ENCODE peak calls at places on chromosomes 4 and X, in eight cellular contexts. U is PC-3, O is MM.1S, J is fibroblast of lung, W is A549, Q is endothelial cell of umbilical vein, S is IMR-90, R is neuronal stem cell. F is an unnamed sample.

GRCh38 chr4:113646456-113646809 is 115.1 kb downstream of the CAMK2D start:
- DNase-seq in U (peak; percentile 74), O (no peak), J (peak; percentile 44), W (peak; percentile 26), Q (no peak), S (peak; percentile 54), R (peak; percentile 24), F (peak; percentile 26)

GRCh38 chrX:153414838-153415552 is 3.7 kb downstream of the ZFP92 start:
- DNase-seq in U (no peak), O (no peak), J (no peak), W (no peak), Q (no peak), S (no peak), R (no peak), F (no peak)

GRCh38 chrX:143095841-143096240 is 70.1 kb downstream of the SPANXN4 start:
- DNase-seq in U (no peak), O (no peak), J (no peak), W (no peak), Q (no peak), S (no peak), R (no peak), F (no peak)

GRCh38 chr4:98728433-98728832 is 70.0 kb upstream of the TSPAN5 start:
- DNase-seq in U (peak; percentile 85), O (no peak), J (peak; percentile 83), W (no peak), Q (peak; percentile 96), S (peak; percentile 69), R (no peak), F (peak; percentile 78)

GRCh38 chr4:930827-931193 is 1.3 kb downstream of the GAK start:
- DNase-seq in U (peak; percentile 43), O (no peak), J (no peak), W (no peak), Q (no peak), S (no peak), R (no peak), F (no peak)

GRCh38 chrX:38816158-38816557 is 14.9 kb downstream of the MID1IP1 start:
- DNase-seq in U (no peak), O (no peak), J (no peak), W (no peak), Q (no peak), S (no peak), R (no peak), F (no peak)

GRCh38 chr4:2072971-2073807 is 14.1 kb downstream of the NAT8L start:
- DNase-seq in U (no peak), O (no peak), J (no peak), W (no peak), Q (no peak), S (no peak), R (no peak), F (no peak)

GRCh38 chr4:51831133-51831532 is 11.8 kb upstream of the DCUN1D4 start:
- DNase-seq in U (peak; percentile 82), O (peak; percentile 35), J (peak; percentile 27), W (no peak), Q (peak; percentile 60), S (peak; percentile 51), R (peak; percentile 61), F (no peak)

GRCh38 chr4:83212041-83212851 is 72.4 kb downstream of the COQ2 start:
- DNase-seq in U (no peak), O (peak; percentile 99), J (no peak), W (no peak), Q (no peak), S (no peak), R (no peak), F (no peak)

GRCh38 chr4:42490015-42490414 is 92.7 kb downstream of the SHISA3 start:
- DNase-seq in U (no peak), O (no peak), J (no peak), W (no peak), Q (no peak), S (no peak), R (no peak), F (no peak)

GRCh38 chr4:105596676-105597075 is 44.3 kb downstream of the ARHGEF38 start:
- DNase-seq in U (no peak), O (no peak), J (no peak), W (no peak), Q (no peak), S (no peak), R (no peak), F (no peak)

GRCh38 chr4:183968931-183969330 is 63.8 kb downstream of the STOX2 start:
- DNase-seq in U (no peak), O (no peak), J (no peak), W (no peak), Q (no peak), S (no peak), R (no peak), F (no peak)

GRCh38 chrX:34655496-34656258 is 1.4 kb downstream of the TMEM47 start:
- DNase-seq in U (no peak), O (no peak), J (peak; percentile 62), W (no peak), Q (peak; percentile 39), S (no peak), R (no peak), F (peak; percentile 54)

GRCh38 chr4:133565379-133565778 is 416.3 kb downstream of the PCDH10 start:
- DNase-seq in U (peak; percentile 51), O (no peak), J (peak; percentile 83), W (no peak), Q (peak; percentile 91), S (peak; percentile 7), R (no peak), F (peak; percentile 81)

GRCh38 chrX:48468247-48468671 is 1.8 kb downstream of the SLC38A5 start:
- DNase-seq in U (no peak), O (peak; percentile 53), J (no peak), W (no peak), Q (no peak), S (no peak), R (no peak), F (no peak)

GRCh38 chrX:8783100-8784098 is 17.8 kb downstream of the FAM9A start:
- DNase-seq in U (peak; percentile 23), O (peak; percentile 37), J (peak; percentile 1), W (peak; percentile 11), Q (peak; percentile 33), S (peak; percentile 4), R (no peak), F (no peak)

GRCh38 chr4:56149601-56150000 is 200.9 kb downstream of the CEP135 start:
- DNase-seq in U (no peak), O (no peak), J (peak; percentile 76), W (no peak), Q (no peak), S (peak; percentile 54), R (no peak), F (peak; percentile 67)

GRCh38 chr4:121277194-121278105 is 103.4 kb downstream of the QRFPR start:
- DNase-seq in U (peak; percentile 47), O (peak; percentile 46), J (no peak), W (no peak), Q (no peak), S (no peak), R (no peak), F (no peak)

DNA sequence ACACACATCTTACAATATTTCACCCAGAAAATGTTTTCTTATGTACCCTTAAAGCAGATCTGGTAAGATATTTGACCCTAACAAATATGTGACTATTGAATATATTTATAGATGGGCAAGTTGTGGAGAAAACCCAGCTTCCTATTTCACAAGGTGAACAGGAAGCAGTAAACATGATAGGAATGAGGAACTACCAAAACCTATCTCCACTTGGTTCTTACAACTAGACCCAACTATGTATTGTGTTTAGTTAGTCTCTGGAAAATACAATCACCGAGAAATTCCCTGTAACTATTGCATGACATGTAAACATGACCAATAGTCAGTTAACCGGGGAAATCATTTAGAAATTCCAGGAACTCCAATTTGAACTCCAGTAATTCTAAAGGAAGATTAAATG is 8.4 kb upstream of the RXFP1 start:
- DNase-seq in U (no peak), O (no peak), J (no peak), W (no peak), Q (no peak), S (no peak), R (no peak), F (no peak)
- H3K27ac ChIP-seq in U (no peak overlapping the region), O (no peak overlapping the region), J (no peak overlapping the region), W (no peak overlapping the region), Q (no peak overlapping the region), S (no peak overlapping the region), R (no peak overlapping the region), F (no peak overlapping the region)

DNA sequence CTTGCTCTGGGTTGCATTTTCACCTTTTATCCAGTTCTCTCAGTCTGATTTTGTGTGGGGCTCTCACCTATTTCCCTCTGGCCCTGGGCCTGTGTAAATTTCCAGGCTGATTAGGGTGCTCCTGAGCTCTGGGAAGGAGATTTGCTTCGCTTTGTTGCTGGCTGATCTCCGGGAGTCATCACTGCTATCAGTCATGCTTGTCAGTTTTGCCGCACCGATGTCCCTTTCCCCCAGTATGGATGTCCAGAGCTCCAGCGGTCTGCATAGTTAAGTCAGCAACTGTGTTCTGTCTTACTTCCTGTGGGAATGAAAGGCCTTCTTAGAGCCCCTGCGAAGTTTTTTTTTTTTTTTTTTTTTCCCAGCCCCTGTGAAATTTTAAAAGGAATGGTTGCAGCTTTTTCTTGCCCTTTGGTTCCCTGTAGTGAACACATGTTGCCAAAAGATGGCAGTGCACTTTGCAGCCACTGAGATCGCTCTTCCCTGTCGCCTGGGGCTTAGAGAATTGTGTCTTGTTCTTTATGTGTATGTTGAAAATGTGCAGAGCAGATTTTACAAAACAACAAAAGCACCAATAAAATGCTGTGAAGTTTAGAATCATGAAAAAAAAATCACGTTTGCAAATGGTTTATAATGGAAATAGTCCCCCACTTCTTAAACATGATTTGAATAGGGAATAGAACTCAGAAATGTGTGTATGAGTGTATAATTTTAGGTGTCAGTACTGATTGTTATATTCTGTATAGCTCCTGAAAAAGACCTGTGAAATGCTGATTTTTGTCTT is 109.2 kb upstream of the SLC4A4 start:
- DNase-seq in U (peak; percentile 70), O (peak; percentile 25), J (peak; percentile 50), W (peak; percentile 28), Q (peak; percentile 13), S (peak; percentile 81), R (peak; percentile 30), F (peak; percentile 39)
- H3K4me2 ChIP-seq in U (peak overlapping the region; percentile 80), O (peak overlapping the region; percentile 53), J (peak overlapping the region; percentile 28), W (no peak overlapping the region), Q (no peak overlapping the region), S (peak overlapping the region; percentile 62), R (no peak overlapping the region), F (peak overlapping the region; percentile 46)

DNA sequence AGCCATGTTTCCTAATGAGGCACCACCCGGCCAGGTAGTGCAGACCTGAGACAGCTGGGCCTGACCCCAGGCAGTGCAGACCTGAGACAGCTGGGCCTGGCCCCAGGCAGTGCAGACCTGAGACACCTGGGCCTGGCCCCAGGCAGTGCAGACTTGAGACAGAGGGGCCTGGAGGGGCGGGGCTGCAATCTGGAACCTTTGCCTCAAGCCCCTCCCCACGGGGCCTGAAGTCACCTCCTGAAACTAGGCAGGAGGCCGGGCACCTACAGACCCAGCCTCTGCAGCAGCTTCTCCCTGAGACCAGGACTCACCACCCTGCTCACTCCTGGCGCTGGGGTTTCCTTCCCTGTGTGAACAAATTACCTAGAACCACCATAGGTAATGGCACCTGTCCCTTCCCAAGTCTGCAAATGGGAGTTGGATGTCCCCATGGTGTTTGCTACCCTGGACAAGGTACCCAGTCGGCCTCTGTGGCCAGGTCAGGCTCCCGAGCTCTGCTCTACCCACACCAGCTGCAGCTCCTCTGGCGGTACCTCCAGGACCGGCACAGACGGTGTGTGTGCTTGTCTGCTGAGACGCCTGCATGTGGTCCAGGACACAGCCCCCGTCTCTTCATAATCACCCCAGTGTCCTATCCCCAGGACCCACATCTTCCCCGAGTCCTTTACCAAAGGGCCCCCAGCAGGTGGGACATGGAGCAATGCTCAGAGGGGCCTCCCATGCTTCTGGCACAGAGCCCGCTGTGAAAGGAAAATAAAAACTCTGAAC is 53.1 kb upstream of the C4orf50 start:
- DNase-seq in U (no peak), O (peak; percentile 66), J (no peak), W (no peak), Q (no peak), S (no peak), R (no peak), F (no peak)
- H3K27ac ChIP-seq in U (no peak overlapping the region), O (no peak overlapping the region), J (no peak overlapping the region), W (no peak overlapping the region), Q (no peak overlapping the region), S (no peak overlapping the region), R (no peak overlapping the region), F (no peak overlapping the region)

GRCh38 chr4:86961103-86961502 is 26.3 kb downstream of the AFF1 start:
- DNase-seq in U (no peak), O (no peak), J (no peak), W (no peak), Q (no peak), S (no peak), R (no peak), F (no peak)
- H3K4me2 ChIP-seq in U (no peak overlapping the region), O (peak overlapping the region; percentile 81), J (no peak overlapping the region), W (peak overlapping the region; percentile 51), Q (no peak overlapping the region), S (no peak overlapping the region), R (no peak overlapping the region), F (peak overlapping the region; percentile 21)

F was measured in astrocyte.